ENCODE peak calls at places on chromosomes 2 and 18, in nine cellular contexts. R is stimulated activated CD4-positive, alpha-beta T cell treated with anti-CD3 and anti-CD28 coated beads, Interleukin-1b, Interleukin-23, amount 100 ng/mL, for 1 hour; W is NAMALWA; Z is NCI-H82; F is sigmoid colon; J is T follicular helper cell; V is LoVo; Q is GM12878; X is fibroblast of mammary gland. G is an unnamed sample.

GRCh38 chr18:6428851-6429395 is 14.2 kb upstream of the L3MBTL4 start:
- DNase-seq in R (no peak), Q (no peak), X (no peak), J (no peak), W (no peak), V (no peak), F (no peak), Z (no peak), G (no peak)

GRCh38 chr2:48883661-48884060 is 128.1 kb upstream of the LHCGR start:
- DNase-seq in W (no peak), J (no peak), X (no peak), Z (no peak), F (no peak), R (no peak), V (no peak), Q (no peak), G (no peak)

GRCh38 chr2:34652636-34653035 is 1053.5 kb upstream of the FAM98A start:
- DNase-seq in V (peak), X (peak), Z (no peak), Q (no peak), F (no peak), W (peak), J (no peak), R (no peak), G (no peak)

GRCh38 chr18:64734063-64734462 is 585.2 kb upstream of the LINC00305 start:
- DNase-seq in J (no peak), R (no peak), W (no peak), V (no peak), Z (no peak), F (no peak), Q (no peak), X (no peak), G (no peak)

GRCh38 chr18:12159446-12159845 is 65.8 kb downstream of the ANKRD62 start:
- DNase-seq in X (peak), V (no peak), J (no peak), Q (no peak), R (no peak), Z (no peak), W (no peak), F (no peak), G (no peak)

GRCh38 chr2:237723613-237724012 is 75.0 kb upstream of the RBM44 start:
- DNase-seq in Q (no peak), Z (peak), F (peak), V (peak), J (no peak), W (peak), X (peak), R (no peak), G (peak)

GRCh38 chr2:42784204-42784880 is 8.0 kb downstream of the HAAO start:
- DNase-seq in Z (no peak), F (no peak), Q (no peak), V (no peak), X (no peak), R (no peak), J (no peak), W (no peak), G (no peak)

GRCh38 chr2:7915302-7916200 is 766.3 kb upstream of the ID2 start:
- DNase-seq in R (no peak), F (no peak), V (no peak), Q (no peak), Z (peak), W (no peak), X (peak), J (no peak), G (no peak)

GRCh38 chr18:75070235-75070624 is 138.7 kb downstream of the PTGR3 start:
- DNase-seq in X (no peak), J (no peak), F (no peak), V (no peak), Z (peak), W (no peak), R (no peak), Q (no peak), G (no peak)

GRCh38 chr2:129903586-129904425 is 75.7 kb upstream of the RAB6C start:
- DNase-seq in X (no peak), W (peak), R (no peak), Z (peak), Q (no peak), J (no peak), V (no peak), F (no peak), G (no peak)

GRCh38 chr2:169287666-169288065 is 74.7 kb downstream of the LRP2 start:
- DNase-seq in W (no peak), R (no peak), Z (no peak), J (no peak), X (no peak), V (no peak), Q (no peak), F (no peak), G (no peak)

GRCh38 chr2:50491541-50492114 is 540.3 kb downstream of the NRXN1 start:
- DNase-seq in W (peak), Q (no peak), V (peak), R (no peak), X (peak), F (no peak), Z (peak), J (no peak), G (peak)

GRCh38 chr18:46174317-46175039 is 70.3 kb downstream of the HAUS1 start:
- DNase-seq in R (no peak), J (peak), V (peak), X (peak), F (no peak), Q (no peak), Z (peak), W (peak), G (peak)

GRCh38 chr18:58635891-58636290 is 7.0 kb upstream of the ALPK2 start:
- DNase-seq in J (no peak), Z (no peak), Q (peak), R (no peak), F (no peak), X (peak), W (no peak), V (no peak), G (no peak)

GRCh38 chr2:240972636-240973521 is 25.5 kb upstream of the SNED1 start:
- DNase-seq in F (no peak), X (peak), V (no peak), Q (no peak), W (no peak), Z (no peak), R (no peak), J (no peak), G (no peak)

GRCh38 chr18:25743661-25744151 is 346.7 kb downstream of the SS18 start:
- DNase-seq in F (no peak), R (no peak), X (no peak), J (no peak), W (no peak), Z (peak), Q (no peak), V (no peak), G (no peak)

GRCh38 chr2:233822781-233823730 is 31.3 kb downstream of the HJURP start:
- DNase-seq in X (no peak), V (no peak), R (no peak), Z (no peak), F (peak), W (no peak), Q (no peak), J (no peak), G (peak)

GRCh38 chr2:191299866-191300265 is 54.7 kb downstream of the MYO1B start:
- DNase-seq in V (no peak), F (no peak), J (no peak), Z (no peak), R (no peak), X (no peak), Q (no peak), W (no peak), G (no peak)

GRCh38 chr2:11758187-11758586 is 11.8 kb downstream of the LPIN1 start:
- DNase-seq in J (no peak), F (peak), Z (no peak), W (no peak), Q (no peak), X (no peak), V (no peak), R (no peak), G (no peak)